ENCODE peak calls at places on chromosome 1, in four cellular contexts. L, A, I and F are unnamed samples.

GRCh38 chr1:169488157-169488556 is 2.4 kb upstream of the SLC19A2 start:
- DNase-seq in L (no peak), A (no peak), I (no peak), F (no peak)

GRCh38 chr1:104648269-104648691 is 898.6 kb downstream of the AMY1C start:
- DNase-seq in L (peak; percentile 4), A (no peak), I (peak; percentile 38), F (no peak)

GRCh38 chr1:8560611-8561544 is 243.0 kb downstream of the SLC45A1 start:
- DNase-seq in L (peak; percentile 53), A (no peak), I (peak; percentile 61), F (peak; percentile 55)

GRCh38 chr1:220552672-220553258 is 24.8 kb downstream of the MARK1 start:
- DNase-seq in L (no peak), A (no peak), I (no peak), F (no peak)

GRCh38 chr1:222021124-222021523 is 279.2 kb upstream of the DUSP10 start:
- DNase-seq in L (no peak), A (no peak), I (no peak), F (no peak)

GRCh38 chr1:107141491-107142369 is 891 bp downstream of the NTNG1 start:
- DNase-seq in L (peak; percentile 25), A (no peak), I (peak; percentile 7), F (peak; percentile 53)

GRCh38 chr1:154320882-154321608 is at the start of gene AQP10:
- DNase-seq in L (peak; percentile 61), A (no peak), I (peak; percentile 63), F (no peak)

GRCh38 chr1:239909894-239910293 is 181.8 kb upstream of the FMN2 start:
- DNase-seq in L (no peak), A (no peak), I (no peak), F (no peak)

GRCh38 chr1:24112381-24113169 is 640 bp upstream of the MYOM3 start:
- DNase-seq in L (peak; percentile 70), A (peak; percentile 27), I (peak; percentile 62), F (peak; percentile 79)

GRCh38 chr1:167661527-167662436 is 31.8 kb downstream of the RCSD1 start:
- DNase-seq in L (no peak), A (no peak), I (no peak), F (no peak)

GRCh38 chr1:93738075-93738622 is 56.5 kb upstream of the BCAR3 start:
- DNase-seq in L (no peak), A (no peak), I (no peak), F (no peak)

GRCh38 chr1:8090241-8090702 is 64.2 kb upstream of the ERRFI1 start:
- DNase-seq in L (no peak), A (no peak), I (no peak), F (no peak)

GRCh38 chr1:206441336-206441967 is 28.8 kb upstream of the IKBKE start:
- DNase-seq in L (no peak), A (no peak), I (no peak), F (no peak)
- TF ChIP-seq JUND in L (no peak), A (no peak), I (no peak), F (no peak)

DNA sequence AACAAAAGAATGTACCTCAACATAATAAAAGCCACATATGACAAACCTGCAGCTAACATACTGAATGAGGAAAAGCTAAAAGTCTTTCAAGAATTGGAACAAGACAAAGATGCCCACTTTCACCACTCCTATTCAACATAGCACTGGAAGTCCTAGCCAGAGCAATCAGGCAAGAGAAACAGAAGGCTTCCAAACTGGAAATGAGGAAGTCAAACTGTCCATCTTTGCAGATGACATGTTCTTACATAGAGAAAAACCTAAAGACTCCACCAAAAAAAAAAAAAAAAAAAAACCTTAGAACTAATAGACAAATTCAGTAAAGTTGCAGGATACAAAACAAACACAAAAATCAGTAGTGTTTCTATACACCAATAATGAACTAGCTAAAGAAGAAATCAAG is 20.2 kb downstream of the NSL1 start:
- DNase-seq in L (no peak), A (no peak), I (no peak), F (no peak)
- TF ChIP-seq JUND in L (no peak), A (no peak), I (no peak), F (no peak)

DNA sequence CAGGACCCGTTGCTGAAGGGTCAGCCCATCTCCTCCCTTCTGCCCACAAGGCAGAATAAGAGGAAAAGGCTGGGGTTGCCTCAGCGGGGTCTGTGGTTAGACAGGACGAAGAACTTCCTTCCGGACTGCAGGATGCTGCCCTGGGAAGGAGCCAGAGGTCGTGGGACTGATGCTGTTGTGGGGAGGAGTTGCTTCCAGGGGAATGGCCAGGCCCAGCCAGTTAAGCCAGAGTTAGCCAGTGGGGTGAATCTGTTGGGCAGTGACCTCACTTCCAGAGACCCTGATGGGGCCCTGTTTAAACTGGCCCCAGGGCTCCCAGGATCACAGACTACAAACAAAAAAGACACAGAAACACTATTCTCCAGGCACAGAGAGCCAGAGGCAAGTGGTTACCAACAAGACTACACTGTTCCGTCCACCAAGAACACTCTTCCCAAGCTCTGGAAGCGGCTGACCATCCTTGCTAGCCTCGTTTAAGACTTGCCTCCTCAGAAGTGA is 13.0 kb downstream of the FAM229A start:
- DNase-seq in L (no peak), A (no peak), I (peak; percentile 74), F (no peak)
- TF ChIP-seq JUND in L (no peak), A (no peak), I (no peak), F (no peak)

DNA sequence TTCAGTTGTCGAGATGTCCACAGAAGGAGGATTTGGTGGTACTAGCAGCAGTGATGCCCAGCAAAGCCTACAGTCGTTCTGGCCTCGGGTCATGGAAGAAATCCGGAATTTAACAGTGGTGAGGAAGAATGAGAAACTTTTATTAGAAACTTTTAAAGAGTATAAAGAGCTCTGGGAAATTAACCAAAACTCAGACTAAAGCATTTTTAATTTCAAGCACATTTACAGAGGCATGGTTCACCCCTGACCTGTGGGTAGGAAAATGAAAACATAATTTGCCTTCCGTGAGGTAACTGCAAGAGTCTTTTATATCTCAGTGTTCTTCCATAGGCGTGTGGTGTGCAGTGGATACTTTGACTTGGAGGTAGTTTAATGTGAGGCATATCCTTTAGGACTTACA is 44.8 kb upstream of the KCNQ4 start:
- DNase-seq in L (no peak), A (no peak), I (no peak), F (no peak)
- TF ChIP-seq JUND in L (no peak), A (no peak), I (no peak), F (no peak)

GRCh38 chr1:211654838-211655787 is 20.3 kb downstream of the NEK2 start:
- DNase-seq in L (peak; percentile 86), A (peak; percentile 67), I (peak; percentile 69), F (peak; percentile 59)
- TF ChIP-seq JUND in L (peak; percentile 51), A (peak; percentile 40), I (no peak), F (no peak)

GRCh38 chr1:175783126-175783722 is 39.8 kb upstream of the TNR start:
- DNase-seq in L (no peak), A (no peak), I (no peak), F (no peak)
- TF ChIP-seq JUND in L (no peak), A (no peak), I (no peak), F (no peak)

DNA sequence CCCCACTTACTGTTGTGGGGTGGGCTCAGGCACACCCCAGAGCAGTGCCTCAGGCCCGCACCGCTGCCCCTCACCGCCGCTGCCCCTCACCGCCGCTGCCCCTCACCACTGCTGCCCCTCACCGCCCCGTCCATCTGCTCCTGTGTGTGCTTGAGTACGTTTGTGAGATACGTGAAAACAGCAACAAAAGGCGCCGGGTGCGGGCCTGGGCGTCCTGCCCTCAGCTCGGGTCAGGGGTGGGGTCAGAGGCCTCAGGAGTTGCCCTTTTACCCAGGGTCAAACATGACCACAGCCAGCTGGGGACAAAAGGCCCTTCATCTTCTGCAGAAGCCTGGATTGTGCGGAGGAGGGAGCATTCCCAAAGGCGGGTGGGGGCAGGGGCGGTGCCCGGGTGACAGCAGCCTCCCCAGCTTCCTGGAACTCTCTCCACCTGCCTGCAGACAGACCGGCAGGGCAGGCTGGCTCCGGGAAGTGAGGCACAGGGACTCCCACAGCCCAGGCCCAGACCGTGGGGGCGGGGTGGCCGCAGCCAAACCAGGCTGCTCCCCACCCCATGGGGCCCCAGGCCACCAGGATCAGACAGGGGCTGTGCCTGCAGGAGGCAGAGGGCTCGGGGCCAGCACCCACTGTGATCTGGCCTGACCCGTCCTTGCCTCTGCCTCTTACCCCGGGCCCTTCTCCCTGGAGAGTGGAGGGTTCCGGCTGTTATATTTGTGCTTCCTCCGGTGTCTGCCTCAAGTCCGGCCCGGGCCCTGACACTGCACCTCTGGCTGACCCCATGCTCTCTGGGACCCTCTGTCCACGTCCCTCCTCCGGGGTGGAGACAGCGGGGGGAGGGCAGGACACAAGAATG is 2.3 kb upstream of the VWA1 start:
- DNase-seq in L (peak; percentile 90), A (no peak), I (peak; percentile 96), F (peak; percentile 91)
- TF ChIP-seq JUND in L (peak; percentile 74), A (no peak), I (no peak), F (no peak)

DNA sequence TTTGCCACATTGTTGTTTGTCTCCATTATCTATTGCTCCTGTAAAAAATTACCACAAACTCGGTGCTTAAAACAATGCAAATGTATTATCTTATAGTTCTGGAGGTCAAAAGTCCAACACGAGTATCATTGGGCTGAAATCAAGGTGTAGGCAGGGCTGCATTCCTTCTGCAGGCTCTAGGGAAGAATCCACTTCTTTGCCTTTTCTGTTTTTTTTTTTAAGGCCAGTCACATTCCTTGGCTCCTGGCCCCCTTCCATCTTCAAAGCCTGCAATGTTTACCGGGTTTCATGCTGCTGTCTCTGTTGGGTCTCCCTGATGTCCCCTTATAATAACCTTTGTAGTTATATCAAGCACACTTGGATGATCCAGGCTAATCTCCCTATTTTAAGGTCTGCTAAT is 212.7 kb downstream of the PTBP2 start:
- DNase-seq in L (no peak), A (no peak), I (no peak), F (no peak)
- TF ChIP-seq JUND in L (no peak), A (no peak), I (no peak), F (no peak)

GRCh38 chr1:25692560-25692959 is 76.0 kb downstream of the MAN1C1 start:
- DNase-seq in L (peak; percentile 72), A (no peak), I (no peak), F (no peak)
- TF ChIP-seq JUND in L (no peak), A (no peak), I (no peak), F (no peak)

GRCh38 chr1:1419812-1420653 is 1.0 kb downstream of the ANKRD65 start:
- DNase-seq in L (no peak), A (no peak), I (no peak), F (no peak)
- TF ChIP-seq JUND in L (no peak), A (no peak), I (no peak), F (no peak)